ENCODE peak calls at places on chromosomes 2 and 18, in four cellular contexts. T is SK-N-SH, E is mesenchymal stem cell, A is A549. U is an unnamed sample.

GRCh38 chr2:101234169-101234938 is 18.3 kb upstream of the CNOT11 start:
- DNase-seq in T (no peak), E (no peak), A (no peak), U (no peak)

GRCh38 chr18:40124107-40124506 is 1830.9 kb upstream of the PIK3C3 start:
- DNase-seq in T (no peak), E (peak), A (no peak), U (no peak)

GRCh38 chr2:37585982-37586621 is 85.3 kb downstream of the CDC42EP3 start:
- DNase-seq in T (no peak), E (peak), A (no peak), U (peak)

GRCh38 chr2:75519843-75520242 is 40.9 kb downstream of the EVA1A start:
- DNase-seq in T (no peak), E (no peak), A (no peak), U (no peak)

GRCh38 chr2:239952251-239952650 is 72.9 kb downstream of the NDUFA10 start:
- DNase-seq in T (no peak), E (no peak), A (no peak), U (no peak)

GRCh38 chr2:189421644-189422043 is 19.6 kb upstream of the WDR75 start:
- DNase-seq in T (no peak), E (peak), A (no peak), U (no peak)

GRCh38 chr2:233424028-233424951 is 70.0 kb downstream of the DGKD start:
- DNase-seq in T (no peak), E (no peak), A (no peak), U (no peak)

GRCh38 chr2:190036071-190036470 is 26.5 kb downstream of the MSTN start:
- DNase-seq in T (no peak), E (no peak), A (no peak), U (no peak)

GRCh38 chr2:187532333-187533120 is 21.7 kb downstream of the TFPI start:
- DNase-seq in T (no peak), E (no peak), A (no peak), U (no peak)

GRCh38 chr18:9869713-9870430 is 15.9 kb upstream of the TXNDC2 start:
- DNase-seq in T (peak), E (peak), A (peak), U (peak)

DNA sequence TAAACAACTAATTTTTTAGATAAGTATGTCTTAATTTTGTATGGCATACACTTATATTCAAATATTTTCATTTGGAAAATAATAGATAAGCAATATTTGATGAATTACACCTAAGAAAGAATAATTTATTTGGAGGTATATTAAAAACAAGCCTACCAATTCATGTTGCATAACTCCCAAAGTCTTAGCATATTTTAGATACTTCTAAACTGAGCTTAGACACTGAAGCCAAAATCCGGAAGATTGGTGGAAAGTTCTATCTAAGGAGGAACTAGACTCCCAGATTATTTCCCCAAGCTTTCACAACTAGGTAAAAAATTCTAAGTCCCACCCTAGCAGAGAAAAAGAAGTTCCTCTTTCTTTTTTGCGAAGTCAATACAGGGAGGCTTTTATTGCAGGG is 221.0 kb upstream of the MMADHC start:
- DNase-seq in T (no peak), E (no peak), A (no peak), U (no peak)
- H3K4me2 ChIP-seq in T (no peak), E (no peak), A (no peak), U (no peak)

GRCh38 chr18:48878471-48878870 is 72.3 kb downstream of the SMAD7 start:
- DNase-seq in T (no peak), E (no peak), A (no peak), U (no peak)
- H3K4me2 ChIP-seq in T (no peak), E (no peak), A (no peak), U (no peak)

GRCh38 chr2:39870871-39871270 is 91.8 kb upstream of the THUMPD2 start:
- DNase-seq in T (no peak), E (no peak), A (no peak), U (no peak)

GRCh38 chr2:39871291-39871761 is 92.3 kb upstream of the THUMPD2 start:
- DNase-seq in T (peak), E (peak), A (no peak), U (peak)

GRCh38 chr2:39874236-39874635 is 95.2 kb upstream of the THUMPD2 start:
- DNase-seq in T (no peak), E (peak), A (no peak), U (no peak)

GRCh38 chr2:39873586-39873985 is 94.5 kb upstream of the THUMPD2 start:
- DNase-seq in T (no peak), E (no peak), A (no peak), U (no peak)

DNA sequence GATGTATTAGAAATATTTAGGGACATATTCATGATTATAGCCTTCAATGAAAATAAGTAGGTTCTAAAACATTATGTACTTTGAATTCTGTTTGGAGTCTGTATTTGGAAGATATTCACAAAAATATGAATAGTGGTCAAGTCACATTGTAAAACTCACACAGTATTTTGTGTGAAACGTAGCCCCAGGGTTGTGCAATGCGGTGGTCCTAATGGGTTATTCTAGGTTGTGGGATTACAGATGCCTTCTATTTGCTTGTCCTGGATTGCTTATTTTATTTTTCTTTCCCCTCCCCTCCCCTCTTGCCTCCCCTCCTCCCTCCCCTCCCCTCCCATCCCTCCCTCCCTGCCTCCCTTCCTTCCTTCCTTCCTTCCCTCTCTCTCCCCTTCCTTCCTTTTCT is 93.7 kb upstream of the THUMPD2 start:
- DNase-seq in T (no peak), E (no peak), A (no peak), U (no peak)
- H3K4me2 ChIP-seq in T (no peak), E (no peak), A (no peak), U (no peak)

GRCh38 chr2:72533767-72534166 is 292.1 kb downstream of the EXOC6B start:
- DNase-seq in T (no peak), E (peak), A (no peak), U (peak)
- H3K4me2 ChIP-seq in T (peak), E (no peak), A (peak), U (no peak)

GRCh38 chr18:62345909-62346308 is 20.8 kb downstream of the TNFRSF11A start:
- DNase-seq in T (no peak), E (no peak), A (no peak), U (no peak)
- H3K4me2 ChIP-seq in T (no peak), E (no peak), A (no peak), U (no peak)

DNA sequence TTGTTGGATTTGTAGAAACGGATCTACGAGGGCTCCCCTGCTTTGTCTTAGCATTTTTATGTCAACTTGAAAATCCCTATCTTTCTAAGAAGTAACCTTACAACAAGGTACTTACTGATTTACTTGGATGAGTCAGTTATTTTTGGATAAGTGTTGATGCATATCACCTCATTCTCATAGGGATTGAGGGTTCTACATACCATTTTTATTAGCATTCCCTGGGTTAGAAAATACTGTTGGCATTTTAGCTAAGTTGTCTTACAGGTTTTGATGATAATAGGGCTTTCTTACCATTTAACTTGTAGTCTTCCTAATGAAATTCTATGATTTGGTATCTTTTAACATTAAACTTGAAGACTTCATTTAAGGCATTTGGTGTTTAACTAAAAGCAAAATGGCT is 125.2 kb downstream of the UBE2E3 start:
- DNase-seq in T (no peak), E (no peak), A (no peak), U (no peak)
- H3K4me2 ChIP-seq in T (no peak), E (no peak), A (no peak), U (no peak)

U was measured in endothelial cell of umbilical vein.